ENCODE peak calls at places on chromosomes 11 and 22, in nine cellular contexts. J is T-helper 2 cell treated with Interferon-gamma antibody and Interleukin-4, amounts not matched to agents 5 μg/mL and 100 μg/mL, for 36 hours; P is fibroblast of mammary gland; G is pancreas; T is HTR-8/SVneo; X is fibroblast of the aortic adventitia; Y is PC-3; D is lung; O is aorta. L is an unnamed sample.

GRCh38 chr22:37758698-37759097 is 49.0 kb upstream of the GCAT start:
- DNase-seq in P (no peak), O (no peak), G (no peak), D (no peak), T (no peak), X (no peak), Y (no peak), J (no peak), L (no peak)

GRCh38 chr11:109865558-109866186 is 227.5 kb upstream of the ZC3H12C start:
- DNase-seq in O (no peak), G (no peak), D (no peak), X (no peak), J (no peak), Y (peak), P (no peak), T (peak), L (peak)

GRCh38 chr11:16911186-16911585 is 103.0 kb downstream of the PLEKHA7 start:
- DNase-seq in O (no peak), T (no peak), G (no peak), J (no peak), X (no peak), Y (no peak), D (no peak), P (no peak), L (no peak)

GRCh38 chr11:8209208-8209807 is 40.5 kb upstream of the RIC3 start:
- DNase-seq in O (peak), X (no peak), T (no peak), D (no peak), P (no peak), G (no peak), Y (peak), J (no peak), L (no peak)

GRCh38 chr22:25120093-25120561 is 79.5 kb upstream of the CRYBB3 start:
- DNase-seq in X (no peak), O (no peak), P (no peak), Y (peak), D (no peak), G (peak), J (no peak), T (no peak), L (no peak)

GRCh38 chr22:46500201-46500600 is 37.2 kb downstream of the CELSR1 start:
- DNase-seq in P (no peak), Y (no peak), J (no peak), G (no peak), X (no peak), D (no peak), O (no peak), T (no peak), L (no peak)

GRCh38 chr11:10528121-10528520 is 12.9 kb downstream of the RNF141 start:
- DNase-seq in D (no peak), T (no peak), X (no peak), P (no peak), Y (no peak), O (no peak), G (no peak), J (no peak), L (no peak)

GRCh38 chr22:49838771-49839717 is 11.4 kb upstream of the BRD1 start:
- DNase-seq in P (no peak), G (no peak), O (peak), Y (no peak), D (no peak), X (no peak), J (peak), T (no peak), L (peak)

GRCh38 chr11:64998141-64998540 is 1.4 kb upstream of the BATF2 start:
- DNase-seq in P (no peak), X (no peak), O (no peak), Y (peak), D (no peak), G (no peak), T (no peak), J (no peak), L (no peak)

GRCh38 chr11:121909571-121909970 is 206.4 kb downstream of the BLID start:
- DNase-seq in P (peak), D (no peak), J (no peak), Y (no peak), T (no peak), O (no peak), X (no peak), G (no peak), L (no peak)

GRCh38 chr11:9688716-9689511 is 25.0 kb downstream of the SWAP70 start:
- DNase-seq in O (no peak), G (no peak), P (peak), Y (peak), J (peak), X (peak), D (no peak), T (peak), L (peak)

GRCh38 chr11:64971421-64972233 is at the start of gene MAJIN:
- DNase-seq in J (peak), X (peak), T (no peak), P (peak), O (peak), D (peak), G (peak), Y (peak), L (no peak)

GRCh38 chr11:73274722-73275380 is 2.7 kb downstream of the P2RY6 start:
- DNase-seq in O (peak), D (no peak), Y (no peak), G (no peak), P (no peak), T (no peak), X (no peak), J (no peak), L (no peak)

GRCh38 chr11:70925238-70925637 is 327.1 kb downstream of the SHANK2 start:
- DNase-seq in D (no peak), Y (no peak), J (no peak), P (no peak), T (no peak), X (no peak), G (no peak), O (no peak), L (no peak)

GRCh38 chr11:2530855-2531200 is 86.0 kb downstream of the KCNQ1 start:
- DNase-seq in O (peak), P (no peak), D (no peak), Y (no peak), J (no peak), T (no peak), X (no peak), G (peak), L (no peak)

GRCh38 chr22:27531782-27532530 is 269.6 kb downstream of the MN1 start:
- DNase-seq in P (peak), D (no peak), T (peak), X (peak), J (no peak), G (no peak), Y (peak), O (no peak), L (no peak)

GRCh38 chr11:36431429-36432092 is 78.5 kb downstream of the TRAF6 start:
- DNase-seq in P (peak), X (peak), D (peak), O (peak), T (peak), J (peak), G (no peak), Y (peak), L (no peak)

GRCh38 chr22:28075260-28075981 is 156.4 kb upstream of the PITPNB start:
- DNase-seq in Y (peak), X (peak), T (peak), P (peak), G (peak), D (peak), J (no peak), O (peak), L (peak)

GRCh38 chr11:115616941-115617340 is 112.7 kb upstream of the CADM1 start:
- DNase-seq in O (peak), G (peak), T (no peak), Y (no peak), J (no peak), D (no peak), X (no peak), P (peak), L (no peak)

GRCh38 chr11:86069408-86070086 is 663 bp upstream of the PICALM start:
- DNase-seq in Y (peak), O (peak), X (peak), P (peak), T (peak), J (no peak), G (peak), D (peak), L (peak)

GRCh38 chr11:118929496-118930151 is 3.9 kb upstream of the BCL9L start:
- DNase-seq in Y (peak), J (peak), O (peak), T (peak), D (peak), P (peak), X (peak), G (peak), L (peak)

GRCh38 chr11:289706-290620 is 1.0 kb downstream of the PGGHG start:
- DNase-seq in J (no peak), X (no peak), Y (no peak), O (peak), D (no peak), P (no peak), T (no peak), G (peak), L (no peak)

GRCh38 chr11:93820085-93820710 is 30.2 kb downstream of the VSTM5 start:
- DNase-seq in T (no peak), P (no peak), Y (no peak), J (no peak), D (no peak), X (no peak), O (no peak), G (no peak), L (no peak)

GRCh38 chr11:19844012-19844411 is 131.4 kb downstream of the NAV2 start:
- DNase-seq in G (no peak), J (no peak), X (no peak), P (no peak), T (no peak), O (no peak), Y (no peak), D (no peak), L (no peak)

GRCh38 chr22:19930537-19931486 is 10.8 kb upstream of the COMT start:
- DNase-seq in T (no peak), D (no peak), Y (no peak), G (no peak), X (no peak), O (no peak), P (no peak), J (no peak), L (no peak)

GRCh38 chr11:27563201-27563600 is 56.6 kb upstream of the LIN7C start:
- DNase-seq in J (no peak), D (no peak), T (peak), G (no peak), Y (peak), P (peak), X (peak), O (no peak), L (no peak)